ENCODE peak calls at places on chromosomes 13 and 19, in ten cellular contexts. F is posterior cingulate gyrus; M is NAMALWA; U is T-helper 9 cell; H is stimulated activated CD8-positive, alpha-beta memory T cell treated with anti-CD3 and anti-CD28 coated beads, Interleukin-4, amount 100 ng/mL, for 1 hour; S is naive thymus-derived CD4-positive, alpha-beta T cell; E is Calu3; C is COR-L47; T is PC-3; D is iris pigment epithelial cell. B is an unnamed sample.

GRCh38 chr13:20514866-20515265 is 10.8 kb downstream of the CRYL1 start:
- DNase-seq in F (no peak), M (no peak), U (no peak), H (no peak), S (no peak), E (no peak), C (no peak), T (no peak), D (no peak), B (no peak)

GRCh38 chr13:27775943-27776342 is 16.3 kb upstream of the GSX1 start:
- DNase-seq in F (no peak), M (no peak), U (no peak), H (no peak), S (no peak), E (no peak), C (no peak), T (peak; percentile 58), D (no peak), B (no peak)

GRCh38 chr19:6048808-6049405 is 61.4 kb downstream of the RFX2 start:
- DNase-seq in F (peak; percentile 78), M (peak; percentile 87), U (peak; percentile 70), H (peak; percentile 44), S (peak; percentile 61), E (peak; percentile 72), C (peak; percentile 70), T (peak; percentile 93), D (peak; percentile 56), B (peak; percentile 71)

GRCh38 chr13:94050686-94051085 is 428.8 kb downstream of the DCT start:
- DNase-seq in F (no peak), M (no peak), U (no peak), H (no peak), S (no peak), E (no peak), C (no peak), T (no peak), D (no peak), B (no peak)

GRCh38 chr19:54172764-54173699 is at the start of gene TMC4:
- DNase-seq in F (no peak), M (peak; percentile 39), U (no peak), H (no peak), S (no peak), E (peak; percentile 95), C (peak; percentile 89), T (peak; percentile 93), D (no peak), B (peak; percentile 96)

GRCh38 chr13:100306444-100306999 is 217.6 kb downstream of the PCCA start:
- DNase-seq in F (no peak), M (no peak), U (no peak), H (no peak), S (no peak), E (no peak), C (peak; percentile 37), T (no peak), D (no peak), B (no peak)

GRCh38 chr13:34506796-34507195 is 435.3 kb upstream of the NBEA start:
- DNase-seq in F (no peak), M (no peak), U (no peak), H (no peak), S (no peak), E (no peak), C (no peak), T (peak; percentile 7), D (no peak), B (no peak)

GRCh38 chr13:21338156-21338555 is 120.9 kb downstream of the ZDHHC20 start:
- DNase-seq in F (no peak), M (no peak), U (no peak), H (no peak), S (no peak), E (no peak), C (no peak), T (peak; percentile 14), D (no peak), B (no peak)

GRCh38 chr19:57406516-57407123 is 4.3 kb upstream of the ZNF17 start:
- DNase-seq in F (peak; percentile 37), M (peak; percentile 87), U (peak; percentile 54), H (no peak), S (peak; percentile 37), E (peak; percentile 32), C (peak; percentile 37), T (peak; percentile 76), D (peak; percentile 53), B (peak; percentile 56)

GRCh38 chr13:102191951-102192461 is 209.8 kb downstream of the FGF14 start:
- DNase-seq in F (no peak), M (no peak), U (no peak), H (no peak), S (no peak), E (no peak), C (no peak), T (peak; percentile 51), D (peak; percentile 72), B (no peak)

GRCh38 chr13:82330499-82330898 is 1551.8 kb downstream of the SLITRK1 start:
- DNase-seq in F (no peak), M (peak; percentile 68), U (no peak), H (no peak), S (no peak), E (no peak), C (no peak), T (peak; percentile 59), D (peak; percentile 20), B (no peak)

GRCh38 chr13:32669030-32669646 is 82.9 kb downstream of the PDS5B start:
- DNase-seq in F (no peak), M (peak; percentile 78), U (no peak), H (no peak), S (peak; percentile 21), E (no peak), C (peak; percentile 56), T (peak; percentile 65), D (peak; percentile 58), B (no peak)

GRCh38 chr19:843180-843835 is 2.5 kb downstream of the PRTN3 start:
- DNase-seq in F (no peak), M (no peak), U (no peak), H (no peak), S (no peak), E (peak; percentile 40), C (peak; percentile 23), T (peak; percentile 31), D (no peak), B (no peak)

GRCh38 chr19:41083516-41083915 is 4.7 kb upstream of the CYP2A13 start:
- DNase-seq in F (no peak), M (no peak), U (no peak), H (no peak), S (no peak), E (peak; percentile 75), C (no peak), T (peak; percentile 93), D (no peak), B (no peak)

GRCh38 chr19:47507031-47507430 is 7.8 kb downstream of the NAPA start:
- DNase-seq in F (peak; percentile 55), M (no peak), U (no peak), H (no peak), S (no peak), E (no peak), C (no peak), T (no peak), D (no peak), B (no peak)

B was measured in pancreas.